ENCODE peak calls at places on chromosomes 13 and 19, in five cellular contexts. E is pancreas, T is uterus, L is A673, Y is left ventricle myocardium inferior. R is an unnamed sample.

GRCh38 chr19:37988758-37989635 is 82.0 kb downstream of the SIPA1L3 start:
- DNase-seq in E (no peak), T (no peak), L (no peak), Y (no peak), R (no peak)

GRCh38 chr13:45055902-45056648 is 64.2 kb upstream of the GTF2F2 start:
- DNase-seq in E (no peak), T (peak), L (peak), Y (no peak), R (no peak)

GRCh38 chr19:29831041-29831548 is 19.3 kb downstream of the CCNE1 start:
- DNase-seq in E (no peak), T (no peak), L (no peak), Y (no peak), R (no peak)

GRCh38 chr19:14494910-14495677 is 833 bp downstream of the GIPC1 start:
- DNase-seq in E (no peak), T (no peak), L (no peak), Y (no peak), R (no peak)

GRCh38 chr19:48615145-48616040 is 517 bp upstream of the FAM83E start:
- DNase-seq in E (no peak), T (no peak), L (no peak), Y (no peak), R (no peak)

GRCh38 chr13:49357694-49358093 is 86.2 kb downstream of the CAB39L start:
- DNase-seq in E (no peak), T (no peak), L (no peak), Y (no peak), R (no peak)

GRCh38 chr13:52109096-52109495 is 19.8 kb downstream of the NEK5 start:
- DNase-seq in E (no peak), T (no peak), L (no peak), Y (no peak), R (no peak)

GRCh38 chr13:110680852-110681251 is 25.1 kb downstream of the CARS2 start:
- DNase-seq in E (no peak), T (no peak), L (peak), Y (no peak), R (peak)

GRCh38 chr19:19732579-19733501 is at the start of gene ZNF14:
- DNase-seq in E (peak), T (peak), L (peak), Y (peak), R (peak)

GRCh38 chr19:30046522-30046921 is 104.5 kb downstream of the URI1 start:
- DNase-seq in E (no peak), T (no peak), L (peak), Y (no peak), R (no peak)

GRCh38 chr13:105220063-105220462 is 1315.4 kb downstream of the EFNB2 start:
- DNase-seq in E (no peak), T (no peak), L (no peak), Y (no peak), R (no peak)

GRCh38 chr19:42480335-42481095 is 37.8 kb upstream of the CXCL17 start:
- DNase-seq in E (no peak), T (no peak), L (peak), Y (no peak), R (no peak)

GRCh38 chr13:93765056-93765455 is 538.4 kb downstream of the GPC6 start:
- DNase-seq in E (no peak), T (no peak), L (no peak), Y (no peak), R (no peak)

GRCh38 chr19:53867225-53868090 is at the start of gene MYADM:
- DNase-seq in E (peak), T (peak), L (peak), Y (peak), R (peak)

GRCh38 chr13:113112893-113113845 is 7.6 kb downstream of the F7 start:
- DNase-seq in E (no peak), T (peak), L (no peak), Y (no peak), R (no peak)

GRCh38 chr19:46115396-46116109 is 8.9 kb downstream of the IGFL3 start:
- DNase-seq in E (no peak), T (peak), L (no peak), Y (no peak), R (no peak)

GRCh38 chr19:48608798-48609263 is 2.3 kb downstream of the SPACA4 start:
- DNase-seq in E (no peak), T (no peak), L (peak), Y (no peak), R (no peak)

GRCh38 chr13:92896842-92897241 is 329.8 kb upstream of the GPC6 start:
- DNase-seq in E (no peak), T (no peak), L (peak), Y (no peak), R (no peak)

GRCh38 chr13:23456437-23456836 is 22.9 kb upstream of the SACS start:
- DNase-seq in E (no peak), T (no peak), L (no peak), Y (no peak), R (no peak)

GRCh38 chr13:110548891-110549794 is 12.4 kb downstream of the RAB20 start:
- DNase-seq in E (no peak), T (no peak), L (no peak), Y (no peak), R (no peak)

GRCh38 chr19:872266-872951 is 12.9 kb downstream of the CFD start:
- DNase-seq in E (no peak), T (no peak), L (peak), Y (peak), R (no peak)

GRCh38 chr13:21043898-21044297 is 17.5 kb downstream of the LATS2 start:
- DNase-seq in E (no peak), T (no peak), L (peak), Y (no peak), R (no peak)

GRCh38 chr13:46804391-46804815 is 7.4 kb upstream of the ESD start:
- DNase-seq in E (no peak), T (no peak), L (no peak), Y (no peak), R (no peak)

GRCh38 chr19:3119071-3119781 is 16.6 kb upstream of the GNA15 start:
- DNase-seq in E (peak), T (no peak), L (no peak), Y (no peak), R (no peak)

GRCh38 chr19:18304194-18304495 is 18.7 kb downstream of the LSM4 start:
- DNase-seq in E (no peak), T (no peak), L (no peak), Y (peak), R (peak)
- H3K27ac ChIP-seq in E (peak), T (peak), L (peak), Y (peak), R (peak)

GRCh38 chr13:85367887-85368286 is 431.3 kb downstream of the SLITRK6 start:
- DNase-seq in E (no peak), T (no peak), L (peak), Y (no peak), R (no peak)
- H3K27ac ChIP-seq in E (no peak), T (no peak), L (no peak), Y (no peak), R (no peak)

GRCh38 chr19:44636439-44637389 is 7.0 kb upstream of the PVR start:
- DNase-seq in E (no peak), T (no peak), L (no peak), Y (no peak), R (no peak)

GRCh38 chr19:44634785-44635184 is 8.9 kb upstream of the PVR start:
- DNase-seq in E (no peak), T (no peak), L (no peak), Y (no peak), R (no peak)

GRCh38 chr19:44640518-44640917 is 3.2 kb upstream of the PVR start:
- DNase-seq in E (no peak), T (no peak), L (no peak), Y (no peak), R (no peak)

GRCh38 chr19:44635581-44636438 is 7.9 kb upstream of the PVR start:
- DNase-seq in E (no peak), T (no peak), L (no peak), Y (no peak), R (no peak)

DNA sequence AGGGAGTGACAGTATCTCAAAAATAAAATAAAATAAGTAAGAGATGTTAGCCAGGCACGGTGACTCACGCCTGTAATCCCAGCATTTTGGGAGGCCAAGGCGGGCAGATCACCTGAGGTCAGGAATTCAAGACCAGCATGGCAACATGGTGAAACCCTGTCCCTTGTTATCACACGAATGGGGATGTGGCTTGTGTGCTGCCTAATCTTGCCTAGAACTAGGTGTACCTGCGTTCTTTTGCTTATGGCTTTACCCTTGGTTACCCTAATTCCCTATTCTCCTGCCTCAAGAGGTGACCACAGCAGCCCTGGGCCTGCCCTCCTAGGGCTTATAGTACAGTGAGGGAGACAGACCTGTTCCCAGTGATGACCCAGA is 6.3 kb upstream of the PVR start:
- DNase-seq in E (no peak), T (no peak), L (no peak), Y (no peak), R (no peak)
- H3K27ac ChIP-seq in E (no peak), T (no peak), L (no peak), Y (no peak), R (no peak)

DNA sequence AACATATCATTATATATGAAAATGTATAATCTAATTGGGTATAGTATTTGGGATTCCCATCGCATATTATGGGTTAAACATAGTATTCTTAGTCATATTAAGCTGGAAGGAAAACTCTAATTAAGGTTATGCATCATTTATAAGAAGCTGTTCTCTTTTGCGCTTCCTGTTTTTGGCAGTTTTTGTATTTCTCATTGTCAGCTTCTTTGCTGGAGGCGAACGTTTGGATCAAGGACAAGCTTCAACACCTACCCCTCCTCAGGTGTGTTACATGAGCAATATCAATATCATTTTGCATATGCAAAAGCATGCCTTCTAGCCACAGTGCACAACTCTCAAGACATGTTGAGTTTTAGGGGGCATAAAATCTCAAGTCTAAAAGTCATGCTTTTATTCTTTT is 439.8 kb downstream of the TDRD3 start:
- DNase-seq in E (no peak), T (no peak), L (no peak), Y (no peak), R (no peak)
- H3K27ac ChIP-seq in E (no peak), T (no peak), L (no peak), Y (no peak), R (no peak)

DNA sequence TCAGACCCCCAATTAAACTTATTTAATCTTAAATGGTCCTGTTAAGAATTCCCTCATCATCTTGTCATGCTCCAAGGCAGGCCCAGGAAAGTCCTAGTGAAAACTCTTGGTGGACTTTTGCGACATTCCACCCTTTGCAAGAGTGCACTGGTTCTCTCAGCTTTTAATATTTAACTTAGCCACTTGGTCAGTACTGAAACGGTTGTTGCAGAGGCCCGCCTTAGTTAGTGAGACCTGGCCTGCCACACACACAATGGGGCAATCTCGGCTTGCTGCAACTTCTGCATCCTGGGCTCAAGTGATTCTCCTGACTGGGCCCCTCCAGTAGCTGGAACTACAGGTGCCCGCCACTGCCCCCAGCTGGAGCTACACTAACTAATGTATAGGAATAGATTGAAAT is 1366.0 kb downstream of the UQCRFS1 start:
- DNase-seq in E (no peak), T (no peak), L (no peak), Y (no peak), R (no peak)
- H3K27ac ChIP-seq in E (no peak), T (no peak), L (no peak), Y (no peak), R (no peak)

GRCh38 chr13:43935878-43936277 is 56.2 kb downstream of the LACC1 start:
- DNase-seq in E (no peak), T (no peak), L (peak), Y (no peak), R (no peak)
- H3K27ac ChIP-seq in E (no peak), T (no peak), L (no peak), Y (no peak), R (no peak)

DNA sequence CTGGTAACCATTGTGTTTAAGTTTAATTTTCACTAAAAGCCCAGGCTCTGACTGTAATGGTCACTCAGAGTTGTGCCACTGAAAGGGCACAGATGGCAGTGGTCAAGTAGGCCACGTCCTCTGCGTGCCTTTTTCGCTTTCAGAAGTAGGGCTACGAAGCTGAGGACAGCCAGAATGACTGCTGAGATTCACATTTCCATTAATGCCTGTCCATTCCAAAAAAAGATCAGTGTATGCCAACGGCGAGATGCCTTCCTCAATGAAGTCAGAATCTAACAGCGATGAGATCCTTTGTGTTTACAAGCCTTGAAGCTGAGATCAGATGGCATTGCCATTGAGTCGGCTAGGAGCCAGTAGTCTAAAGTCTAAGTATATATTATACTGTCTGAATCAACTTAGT is 311.3 kb downstream of the FGF14 start:
- DNase-seq in E (no peak), T (no peak), L (no peak), Y (no peak), R (no peak)
- H3K27ac ChIP-seq in E (no peak), T (no peak), L (no peak), Y (peak), R (no peak)

GRCh38 chr19:33446918-33447293 is 73.4 kb downstream of the CEBPG start:
- DNase-seq in E (no peak), T (no peak), L (no peak), Y (peak), R (no peak)
- H3K27ac ChIP-seq in E (no peak), T (no peak), L (no peak), Y (no peak), R (no peak)

DNA sequence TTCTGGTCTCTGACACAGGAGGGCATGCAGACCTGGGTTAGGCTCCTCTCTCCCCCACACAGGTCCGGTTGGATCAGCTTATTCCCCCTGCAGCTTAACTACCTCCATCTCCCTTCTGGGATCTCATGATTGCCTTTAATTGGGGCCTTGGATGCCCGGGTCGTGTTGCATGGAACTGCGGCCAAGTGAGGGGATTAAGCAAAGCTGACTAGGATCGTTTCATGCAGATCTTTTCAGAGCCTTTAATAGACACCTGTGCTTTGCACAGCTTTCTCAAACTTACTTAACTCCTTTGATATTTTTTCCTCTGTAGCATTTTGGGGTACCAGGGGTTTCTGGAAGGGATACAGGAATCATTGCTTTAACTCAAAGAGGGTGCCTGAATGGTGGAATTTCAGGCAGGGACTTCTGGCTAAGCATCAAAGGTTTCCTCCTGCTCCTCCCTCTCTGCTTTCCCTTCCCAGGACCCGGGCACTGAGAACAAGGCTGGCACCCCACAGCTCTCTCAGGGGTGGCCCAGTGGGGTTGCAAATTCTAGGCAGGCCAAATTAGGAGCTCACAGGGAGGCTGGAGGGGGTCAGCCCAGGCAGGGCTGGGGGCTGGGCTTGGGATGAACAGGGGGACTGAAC is 477 bp downstream of the NFILZ start:
- DNase-seq in E (no peak), T (no peak), L (peak), Y (no peak), R (no peak)
- H3K27ac ChIP-seq in E (peak), T (peak), L (peak), Y (no peak), R (peak)

GRCh38 chr13:50679321-50679720 is 164.2 kb downstream of the DLEU7 start:
- DNase-seq in E (no peak), T (no peak), L (no peak), Y (no peak), R (no peak)
- H3K27ac ChIP-seq in E (no peak), T (no peak), L (no peak), Y (no peak), R (no peak)